ENCODE peak calls at places on chromosomes 1 and 21, in ten cellular contexts. One of them, this sample, is unnamed.

GRCh38 chr1:78145105-78145580 is 99.4 kb downstream of the GIPC2 start:
- DNase-seq in A673: peak; percentile 78
- DNase-seq in GM12865: peak; percentile 82
- DNase-seq in AG09309: peak; percentile 64
- DNase-seq in GM06990: no peak
- DNase-seq in BE2C: peak; percentile 29
- DNase-seq in AG04449: peak; percentile 33
- DNase-seq in osteocyte: no peak
- DNase-seq in left lung: no peak
- DNase-seq in ascending aorta: no peak
- DNase-seq in this sample: peak; percentile 52

GRCh38 chr1:150981177-150981804 is 801 bp upstream of the ANXA9 start:
- DNase-seq in AG09309: no peak
- DNase-seq in AG04449: no peak
- DNase-seq in A673: peak; percentile 43
- DNase-seq in ascending aorta: no peak
- DNase-seq in left lung: no peak
- DNase-seq in BE2C: peak; percentile 36
- DNase-seq in GM12865: no peak
- DNase-seq in GM06990: no peak
- DNase-seq in osteocyte: no peak
- DNase-seq in this sample: peak; percentile 55

GRCh38 chr21:41425954-41426655 is at the start of gene MX1:
- DNase-seq in AG04449: no peak
- DNase-seq in ascending aorta: peak; percentile 85
- DNase-seq in osteocyte: peak; percentile 84
- DNase-seq in GM06990: peak; percentile 92
- DNase-seq in AG09309: no peak
- DNase-seq in left lung: peak; percentile 96
- DNase-seq in GM12865: peak; percentile 97
- DNase-seq in BE2C: no peak
- DNase-seq in A673: no peak
- DNase-seq in this sample: peak; percentile 24

GRCh38 chr1:62271932-62272728 is 47.1 kb downstream of the KANK4 start:
- DNase-seq in A673: peak; percentile 96
- DNase-seq in AG04449: no peak
- DNase-seq in osteocyte: no peak
- DNase-seq in left lung: no peak
- DNase-seq in GM06990: no peak
- DNase-seq in ascending aorta: no peak
- DNase-seq in AG09309: no peak
- DNase-seq in GM12865: peak; percentile 55
- DNase-seq in BE2C: peak; percentile 40
- DNase-seq in this sample: peak; percentile 28

GRCh38 chr1:53362851-53363642 is 35.2 kb upstream of the LRP8 start:
- DNase-seq in A673: no peak
- DNase-seq in BE2C: no peak
- DNase-seq in AG04449: no peak
- DNase-seq in ascending aorta: peak; percentile 40
- DNase-seq in AG09309: no peak
- DNase-seq in GM06990: peak; percentile 20
- DNase-seq in left lung: no peak
- DNase-seq in osteocyte: peak; percentile 78
- DNase-seq in GM12865: peak; percentile 44
- DNase-seq in this sample: no peak

GRCh38 chr1:186214816-186215215 is 160.2 kb downstream of the TPR start:
- DNase-seq in BE2C: no peak
- DNase-seq in GM12865: no peak
- DNase-seq in GM06990: no peak
- DNase-seq in A673: no peak
- DNase-seq in AG09309: no peak
- DNase-seq in ascending aorta: no peak
- DNase-seq in AG04449: no peak
- DNase-seq in osteocyte: no peak
- DNase-seq in left lung: no peak
- DNase-seq in this sample: no peak

GRCh38 chr1:117595993-117596720 is 9.7 kb upstream of the TENT5C start:
- DNase-seq in BE2C: no peak
- DNase-seq in ascending aorta: peak; percentile 37
- DNase-seq in osteocyte: no peak
- DNase-seq in AG09309: no peak
- DNase-seq in AG04449: no peak
- DNase-seq in A673: no peak
- DNase-seq in GM12865: no peak
- DNase-seq in GM06990: peak; percentile 23
- DNase-seq in left lung: no peak
- DNase-seq in this sample: no peak

GRCh38 chr1:155178441-155179106 is 4.9 kb downstream of the TRIM46 start:
- DNase-seq in left lung: no peak
- DNase-seq in GM12865: no peak
- DNase-seq in AG09309: no peak
- DNase-seq in osteocyte: no peak
- DNase-seq in GM06990: no peak
- DNase-seq in ascending aorta: peak; percentile 58
- DNase-seq in BE2C: no peak
- DNase-seq in AG04449: no peak
- DNase-seq in A673: no peak
- DNase-seq in this sample: no peak

GRCh38 chr1:222914861-222915632 is 100.2 kb downstream of the DISP1 start:
- DNase-seq in BE2C: no peak
- DNase-seq in GM06990: no peak
- DNase-seq in AG04449: no peak
- DNase-seq in ascending aorta: no peak
- DNase-seq in osteocyte: no peak
- DNase-seq in AG09309: no peak
- DNase-seq in GM12865: no peak
- DNase-seq in A673: no peak
- DNase-seq in left lung: peak; percentile 8
- DNase-seq in this sample: no peak

GRCh38 chr1:204511366-204511765 is 4.8 kb upstream of the MDM4 start:
- DNase-seq in GM12865: no peak
- DNase-seq in GM06990: no peak
- DNase-seq in ascending aorta: no peak
- DNase-seq in BE2C: no peak
- DNase-seq in AG04449: no peak
- DNase-seq in left lung: no peak
- DNase-seq in A673: no peak
- DNase-seq in AG09309: no peak
- DNase-seq in osteocyte: no peak
- DNase-seq in this sample: no peak

GRCh38 chr21:15788847-15789548 is 59.2 kb downstream of the USP25 start:
- DNase-seq in BE2C: no peak
- DNase-seq in osteocyte: no peak
- DNase-seq in ascending aorta: no peak
- DNase-seq in AG09309: peak; percentile 4
- DNase-seq in GM12865: no peak
- DNase-seq in GM06990: no peak
- DNase-seq in AG04449: no peak
- DNase-seq in A673: peak; percentile 85
- DNase-seq in left lung: no peak
- DNase-seq in this sample: no peak

GRCh38 chr1:81305997-81306452 is 494.7 kb upstream of the ADGRL2 start:
- DNase-seq in GM12865: peak; percentile 65
- DNase-seq in left lung: no peak
- DNase-seq in A673: peak; percentile 75
- DNase-seq in BE2C: peak; percentile 47
- DNase-seq in AG04449: no peak
- DNase-seq in ascending aorta: no peak
- DNase-seq in AG09309: no peak
- DNase-seq in osteocyte: no peak
- DNase-seq in GM06990: peak; percentile 11
- DNase-seq in this sample: no peak

GRCh38 chr1:2391034-2391384 is 345 bp downstream of the MORN1 start:
- DNase-seq in osteocyte: no peak
- DNase-seq in GM12865: peak; percentile 44
- DNase-seq in ascending aorta: no peak
- DNase-seq in GM06990: no peak
- DNase-seq in A673: peak; percentile 42
- DNase-seq in left lung: peak; percentile 87
- DNase-seq in BE2C: no peak
- DNase-seq in AG04449: no peak
- DNase-seq in AG09309: no peak
- DNase-seq in this sample: peak; percentile 58

GRCh38 chr1:30039354-30040080 is 683.9 kb downstream of the MATN1 start:
- DNase-seq in left lung: no peak
- DNase-seq in osteocyte: peak; percentile 48
- DNase-seq in GM06990: no peak
- DNase-seq in A673: no peak
- DNase-seq in GM12865: no peak
- DNase-seq in AG04449: no peak
- DNase-seq in ascending aorta: no peak
- DNase-seq in BE2C: no peak
- DNase-seq in AG09309: no peak
- DNase-seq in this sample: no peak

GRCh38 chr1:36372617-36373016 is 13.1 kb downstream of the STK40 start:
- DNase-seq in AG04449: no peak
- DNase-seq in AG09309: no peak
- DNase-seq in BE2C: no peak
- DNase-seq in A673: no peak
- DNase-seq in ascending aorta: no peak
- DNase-seq in osteocyte: no peak
- DNase-seq in left lung: no peak
- DNase-seq in GM12865: no peak
- DNase-seq in GM06990: no peak
- DNase-seq in this sample: no peak

GRCh38 chr1:107339775-107340174 is 198.9 kb downstream of the NTNG1 start:
- DNase-seq in AG04449: no peak
- DNase-seq in GM06990: no peak
- DNase-seq in GM12865: no peak
- DNase-seq in ascending aorta: no peak
- DNase-seq in left lung: no peak
- DNase-seq in osteocyte: no peak
- DNase-seq in AG09309: no peak
- DNase-seq in A673: peak; percentile 24
- DNase-seq in BE2C: peak; percentile 63
- DNase-seq in this sample: no peak

GRCh38 chr1:18062180-18062579 is 45.4 kb upstream of the IGSF21 start:
- DNase-seq in left lung: no peak
- DNase-seq in GM12865: no peak
- DNase-seq in ascending aorta: no peak
- DNase-seq in osteocyte: no peak
- DNase-seq in GM06990: no peak
- DNase-seq in AG09309: no peak
- DNase-seq in AG04449: no peak
- DNase-seq in A673: no peak
- DNase-seq in BE2C: no peak
- DNase-seq in this sample: peak; percentile 36

GRCh38 chr1:225441314-225442119 is 13.7 kb upstream of the LBR start:
- DNase-seq in GM06990: no peak
- DNase-seq in GM12865: peak; percentile 58
- DNase-seq in A673: no peak
- DNase-seq in AG09309: no peak
- DNase-seq in left lung: no peak
- DNase-seq in BE2C: no peak
- DNase-seq in osteocyte: no peak
- DNase-seq in ascending aorta: peak; percentile 30
- DNase-seq in AG04449: no peak
- DNase-seq in this sample: no peak
- TF ChIP-seq CTCF in GM06990: peak; percentile 53
- TF ChIP-seq CTCF in GM12865: peak; percentile 20
- TF ChIP-seq CTCF in A673: peak; percentile 62
- TF ChIP-seq CTCF in AG09309: no peak
- TF ChIP-seq CTCF in left lung: no peak
- TF ChIP-seq CTCF in BE2C: peak; percentile 32
- TF ChIP-seq CTCF in osteocyte: peak; percentile 23
- TF ChIP-seq CTCF in ascending aorta: no peak
- TF ChIP-seq CTCF in AG04449: peak; percentile 5
- TF ChIP-seq CTCF in this sample: no peak

DNA sequence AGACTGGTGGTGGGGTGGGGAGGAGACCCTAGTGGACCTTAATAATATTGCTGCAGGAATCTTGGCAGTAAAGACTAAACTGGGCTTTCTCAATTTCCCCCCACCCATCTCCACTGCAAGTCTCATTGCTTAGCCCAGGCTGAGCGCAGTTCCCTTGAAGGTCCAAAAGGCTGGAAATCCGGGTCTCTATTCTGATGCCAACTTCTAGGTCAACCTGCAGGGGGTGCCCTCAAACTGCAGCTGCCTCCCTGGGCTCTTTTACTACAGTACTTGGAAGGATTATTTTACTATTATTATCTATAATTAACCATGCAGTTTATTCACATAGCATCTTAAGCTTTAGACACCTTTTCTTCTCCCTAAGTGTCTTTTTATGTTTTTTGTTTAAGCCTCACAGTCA is 85.4 kb upstream of the WARS2 start:
- DNase-seq in A673: peak; percentile 19
- DNase-seq in AG09309: no peak
- DNase-seq in GM12865: no peak
- DNase-seq in GM06990: no peak
- DNase-seq in left lung: no peak
- DNase-seq in osteocyte: no peak
- DNase-seq in AG04449: no peak
- DNase-seq in ascending aorta: no peak
- DNase-seq in BE2C: no peak
- DNase-seq in this sample: no peak
- TF ChIP-seq CTCF in A673: peak; percentile 56
- TF ChIP-seq CTCF in AG09309: no peak
- TF ChIP-seq CTCF in GM12865: peak; percentile 28
- TF ChIP-seq CTCF in GM06990: peak; percentile 19
- TF ChIP-seq CTCF in left lung: no peak
- TF ChIP-seq CTCF in osteocyte: no peak
- TF ChIP-seq CTCF in AG04449: no peak
- TF ChIP-seq CTCF in ascending aorta: no peak
- TF ChIP-seq CTCF in BE2C: peak; percentile 12
- TF ChIP-seq CTCF in this sample: no peak

GRCh38 chr1:9421533-9421873 is 117.8 kb upstream of the SLC25A33 start:
- DNase-seq in left lung: no peak
- DNase-seq in AG09309: no peak
- DNase-seq in BE2C: no peak
- DNase-seq in ascending aorta: no peak
- DNase-seq in GM06990: no peak
- DNase-seq in osteocyte: no peak
- DNase-seq in AG04449: no peak
- DNase-seq in A673: no peak
- DNase-seq in GM12865: no peak
- DNase-seq in this sample: no peak
- TF ChIP-seq CTCF in left lung: no peak
- TF ChIP-seq CTCF in AG09309: no peak
- TF ChIP-seq CTCF in BE2C: no peak
- TF ChIP-seq CTCF in ascending aorta: no peak
- TF ChIP-seq CTCF in GM06990: no peak
- TF ChIP-seq CTCF in osteocyte: no peak
- TF ChIP-seq CTCF in AG04449: no peak
- TF ChIP-seq CTCF in A673: no peak
- TF ChIP-seq CTCF in GM12865: no peak
- TF ChIP-seq CTCF in this sample: no peak

GRCh38 chr1:79198841-79199240 is 192.3 kb upstream of the ADGRL4 start:
- DNase-seq in A673: peak; percentile 29
- DNase-seq in GM06990: no peak
- DNase-seq in BE2C: no peak
- DNase-seq in ascending aorta: no peak
- DNase-seq in left lung: no peak
- DNase-seq in AG04449: no peak
- DNase-seq in AG09309: peak; percentile 25
- DNase-seq in osteocyte: no peak
- DNase-seq in GM12865: no peak
- DNase-seq in this sample: no peak

GRCh38 chr1:79193211-79194079 is 186.9 kb upstream of the ADGRL4 start:
- DNase-seq in left lung: no peak
- DNase-seq in AG04449: no peak
- DNase-seq in AG09309: peak; percentile 46
- DNase-seq in GM06990: peak; percentile 35
- DNase-seq in GM12865: peak; percentile 48
- DNase-seq in osteocyte: no peak
- DNase-seq in BE2C: no peak
- DNase-seq in A673: no peak
- DNase-seq in ascending aorta: no peak
- DNase-seq in this sample: peak; percentile 28

GRCh38 chr1:79197421-79197820 is 190.9 kb upstream of the ADGRL4 start:
- DNase-seq in A673: peak; percentile 60
- DNase-seq in AG04449: no peak
- DNase-seq in ascending aorta: no peak
- DNase-seq in GM12865: peak; percentile 8
- DNase-seq in AG09309: no peak
- DNase-seq in left lung: no peak
- DNase-seq in osteocyte: no peak
- DNase-seq in BE2C: no peak
- DNase-seq in GM06990: no peak
- DNase-seq in this sample: peak; percentile 26
- TF ChIP-seq CTCF in A673: peak; percentile 63
- TF ChIP-seq CTCF in AG04449: no peak
- TF ChIP-seq CTCF in ascending aorta: no peak
- TF ChIP-seq CTCF in GM12865: peak; percentile 4
- TF ChIP-seq CTCF in AG09309: peak; percentile 35
- TF ChIP-seq CTCF in left lung: no peak
- TF ChIP-seq CTCF in osteocyte: peak; percentile 62
- TF ChIP-seq CTCF in BE2C: peak; percentile 31
- TF ChIP-seq CTCF in GM06990: peak; percentile 8
- TF ChIP-seq CTCF in this sample: peak; percentile 29